ENCODE peak calls at places on chromosomes 12 and 14, in six cellular contexts. T is IMR-90, Q is omental fat pad, W is progenitor cell of endocrine pancreas, L is NCI-H1092, C is NCI-H69. V is an unnamed sample.

GRCh38 chr12:125314051-125314882 is 249.0 kb downstream of the AACS start:
- DNase-seq in T (no peak), Q (no peak), W (no peak), L (no peak), C (no peak), V (no peak)

GRCh38 chr14:54585214-54585613 is 18.3 kb downstream of the SAMD4A start:
- DNase-seq in T (no peak), Q (no peak), W (no peak), L (no peak), C (no peak), V (no peak)

GRCh38 chr12:47551426-47551851 is 154.4 kb downstream of the RPAP3 start:
- DNase-seq in T (peak), Q (no peak), W (no peak), L (no peak), C (peak), V (peak)

GRCh38 chr12:52604859-52605258 is 3.6 kb upstream of the KRT72 start:
- DNase-seq in T (no peak), Q (no peak), W (no peak), L (no peak), C (no peak), V (no peak)

GRCh38 chr12:103680591-103681065 is 93.6 kb downstream of the STAB2 start:
- DNase-seq in T (peak), Q (no peak), W (no peak), L (peak), C (peak), V (peak)

GRCh38 chr12:24360461-24360860 is 411.0 kb upstream of the SOX5 start:
- DNase-seq in T (no peak), Q (no peak), W (no peak), L (no peak), C (no peak), V (no peak)

GRCh38 chr14:89748004-89748403 is 206.5 kb downstream of the EFCAB11 start:
- DNase-seq in T (peak), Q (no peak), W (no peak), L (no peak), C (no peak), V (no peak)

GRCh38 chr12:3933074-3933818 is 60.0 kb upstream of the PARP11 start:
- DNase-seq in T (no peak), Q (no peak), W (no peak), L (no peak), C (no peak), V (no peak)

GRCh38 chr14:99412122-99413061 is 68.3 kb downstream of the SETD3 start:
- DNase-seq in T (peak), Q (no peak), W (no peak), L (no peak), C (no peak), V (no peak)

GRCh38 chr12:19561411-19561961 is 122.2 kb downstream of the AEBP2 start:
- DNase-seq in T (peak), Q (no peak), W (no peak), L (no peak), C (no peak), V (no peak)

V was measured in DMS53.